ENCODE peak calls at places on chromosomes 7 and 10, in eight cellular contexts. G is ascending aorta, H is psoas muscle, Z is Peyer's patch, A is cardiac fibroblast, S is adrenal gland, O is GM12864, I is left lung. T is an unnamed sample.

GRCh38 chr7:13041368-13041988 is 354.0 kb downstream of the ARL4A start:
- DNase-seq in G (no peak), H (no peak), Z (no peak), A (no peak), S (no peak), O (no peak), I (no peak), T (no peak)

GRCh38 chr10:75294031-75294437 is 58.3 kb upstream of the COMTD1 start:
- DNase-seq in G (no peak), H (no peak), Z (no peak), A (no peak), S (no peak), O (no peak), I (no peak), T (no peak)

GRCh38 chr10:55476129-55476528 is 675.1 kb upstream of the PCDH15 start:
- DNase-seq in G (no peak), H (no peak), Z (no peak), A (no peak), S (no peak), O (no peak), I (no peak), T (no peak)

GRCh38 chr10:124626759-124627380 is 117.3 kb downstream of the FAM53B start:
- DNase-seq in G (no peak), H (no peak), Z (peak), A (no peak), S (no peak), O (no peak), I (peak), T (no peak)

GRCh38 chr7:45978010-45978681 is 57.1 kb upstream of the IGFBP3 start:
- DNase-seq in G (peak), H (no peak), Z (no peak), A (peak), S (peak), O (no peak), I (peak), T (peak)

GRCh38 chr7:5824297-5824610 is 42.8 kb upstream of the RNF216 start:
- DNase-seq in G (no peak), H (no peak), Z (no peak), A (no peak), S (no peak), O (no peak), I (no peak), T (no peak)

GRCh38 chr10:69089638-69090599 is 2.0 kb downstream of the SRGN start:
- DNase-seq in G (peak), H (no peak), Z (peak), A (peak), S (no peak), O (peak), I (peak), T (no peak)

GRCh38 chr10:129863231-129863663 is 100.8 kb downstream of the EBF3 start:
- DNase-seq in G (no peak), H (peak), Z (no peak), A (no peak), S (no peak), O (no peak), I (no peak), T (no peak)

GRCh38 chr7:157616426-157616825 is 279.6 kb downstream of the DNAJB6 start:
- DNase-seq in G (no peak), H (no peak), Z (no peak), A (no peak), S (no peak), O (no peak), I (no peak), T (no peak)

GRCh38 chr7:128940494-128941322 is 3.0 kb downstream of the IRF5 start:
- DNase-seq in G (peak), H (peak), Z (peak), A (no peak), S (no peak), O (peak), I (peak), T (no peak)

GRCh38 chr10:100895896-100896295 is 16.9 kb upstream of the SLF2 start:
- DNase-seq in G (peak), H (no peak), Z (no peak), A (no peak), S (no peak), O (no peak), I (no peak), T (no peak)

GRCh38 chr10:102916173-102916572 is 1.9 kb upstream of the CNNM2 start:
- DNase-seq in G (no peak), H (no peak), Z (no peak), A (no peak), S (peak), O (no peak), I (no peak), T (no peak)

GRCh38 chr10:72027498-72027897 is 60.9 kb downstream of the SPOCK2 start:
- DNase-seq in G (no peak), H (no peak), Z (no peak), A (peak), S (no peak), O (no peak), I (no peak), T (no peak)

GRCh38 chr7:92988051-92988450 is 129.7 kb downstream of the SAMD9 start:
- DNase-seq in G (no peak), H (no peak), Z (no peak), A (peak), S (peak), O (no peak), I (no peak), T (peak)

GRCh38 chr10:22615819-22616499 is 98.4 kb downstream of the PIP4K2A start:
- DNase-seq in G (no peak), H (no peak), Z (peak), A (peak), S (peak), O (no peak), I (peak), T (peak)

GRCh38 chr10:97434055-97434454 is 8.1 kb downstream of the PGAM1 start:
- DNase-seq in G (no peak), H (no peak), Z (no peak), A (no peak), S (no peak), O (no peak), I (no peak), T (no peak)

GRCh38 chr10:23314835-23315239 is 29.8 kb downstream of the C10orf67 start:
- DNase-seq in G (no peak), H (no peak), Z (peak), A (peak), S (peak), O (peak), I (no peak), T (peak)

GRCh38 chr10:79023489-79024162 is 45.1 kb upstream of the ZMIZ1 start:
- DNase-seq in G (peak), H (peak), Z (no peak), A (peak), S (peak), O (no peak), I (no peak), T (no peak)

GRCh38 chr10:75061709-75062108 is 49.7 kb upstream of the SAMD8 start:
- DNase-seq in G (no peak), H (no peak), Z (no peak), A (no peak), S (no peak), O (no peak), I (no peak), T (no peak)

GRCh38 chr7:132072165-132072564 is 504.1 kb downstream of the PLXNA4 start:
- DNase-seq in G (peak), H (no peak), Z (no peak), A (no peak), S (no peak), O (no peak), I (no peak), T (no peak)

GRCh38 chr7:130982160-130982638 is 248.2 kb upstream of the KLF14 start:
- DNase-seq in G (no peak), H (no peak), Z (no peak), A (peak), S (no peak), O (peak), I (no peak), T (no peak)

GRCh38 chr7:120273476-120273975 is 551 bp downstream of the KCND2 start:
- DNase-seq in G (no peak), H (peak), Z (no peak), A (peak), S (no peak), O (peak), I (no peak), T (peak)

GRCh38 chr10:124642076-124642710 is 102.0 kb downstream of the FAM53B start:
- DNase-seq in G (no peak), H (no peak), Z (no peak), A (no peak), S (no peak), O (no peak), I (peak), T (no peak)

GRCh38 chr7:9082203-9082602 is 648.8 kb downstream of the NXPH1 start:
- DNase-seq in G (no peak), H (no peak), Z (no peak), A (no peak), S (no peak), O (no peak), I (no peak), T (no peak)

GRCh38 chr7:12458520-12459131 is 55.0 kb upstream of the VWDE start:
- DNase-seq in G (no peak), H (no peak), Z (no peak), A (peak), S (no peak), O (no peak), I (no peak), T (no peak)

GRCh38 chr7:142954680-142955268 is 7.4 kb downstream of the KEL start:
- DNase-seq in G (no peak), H (no peak), Z (no peak), A (no peak), S (no peak), O (no peak), I (no peak), T (no peak)

GRCh38 chr10:100744980-100745881 is at the start of gene PAX2:
- DNase-seq in G (no peak), H (no peak), Z (no peak), A (no peak), S (peak), O (no peak), I (no peak), T (no peak)

GRCh38 chr7:130875265-130875741 is 141.3 kb upstream of the KLF14 start:
- DNase-seq in G (no peak), H (peak), Z (peak), A (peak), S (peak), O (no peak), I (no peak), T (no peak)

GRCh38 chr10:117342638-117343037 is 32.6 kb downstream of the PDZD8 start:
- DNase-seq in G (no peak), H (no peak), Z (no peak), A (peak), S (no peak), O (no peak), I (no peak), T (no peak)

GRCh38 chr7:139574618-139575337 is 51.3 kb downstream of the CLEC2L start:
- DNase-seq in G (peak), H (peak), Z (no peak), A (no peak), S (no peak), O (no peak), I (no peak), T (no peak)

GRCh38 chr7:21191317-21192073 is 236.4 kb upstream of the SP4 start:
- DNase-seq in G (no peak), H (no peak), Z (no peak), A (no peak), S (no peak), O (no peak), I (no peak), T (peak)

GRCh38 chr10:54124209-54124890 is 676.7 kb downstream of the PCDH15 start:
- DNase-seq in G (no peak), H (no peak), Z (no peak), A (no peak), S (no peak), O (no peak), I (no peak), T (no peak)

GRCh38 chr10:32982293-32982709 is 24.3 kb upstream of the ITGB1 start:
- DNase-seq in G (no peak), H (no peak), Z (no peak), A (peak), S (no peak), O (no peak), I (no peak), T (no peak)

GRCh38 chr7:75038508-75038907 is 35.1 kb downstream of the RCC1L start:
- DNase-seq in G (no peak), H (no peak), Z (no peak), A (no peak), S (no peak), O (no peak), I (no peak), T (no peak)

GRCh38 chr7:136480875-136481274 is 387.6 kb upstream of the CHRM2 start:
- DNase-seq in G (no peak), H (no peak), Z (no peak), A (no peak), S (no peak), O (no peak), I (no peak), T (no peak)

GRCh38 chr10:18230794-18231193 is 90.6 kb downstream of the CACNB2 start:
- DNase-seq in G (no peak), H (no peak), Z (no peak), A (no peak), S (no peak), O (no peak), I (no peak), T (no peak)

GRCh38 chr10:68047554-68048327 is 27.3 kb downstream of the HERC4 start:
- DNase-seq in G (no peak), H (no peak), Z (no peak), A (peak), S (no peak), O (no peak), I (no peak), T (peak)

DNA sequence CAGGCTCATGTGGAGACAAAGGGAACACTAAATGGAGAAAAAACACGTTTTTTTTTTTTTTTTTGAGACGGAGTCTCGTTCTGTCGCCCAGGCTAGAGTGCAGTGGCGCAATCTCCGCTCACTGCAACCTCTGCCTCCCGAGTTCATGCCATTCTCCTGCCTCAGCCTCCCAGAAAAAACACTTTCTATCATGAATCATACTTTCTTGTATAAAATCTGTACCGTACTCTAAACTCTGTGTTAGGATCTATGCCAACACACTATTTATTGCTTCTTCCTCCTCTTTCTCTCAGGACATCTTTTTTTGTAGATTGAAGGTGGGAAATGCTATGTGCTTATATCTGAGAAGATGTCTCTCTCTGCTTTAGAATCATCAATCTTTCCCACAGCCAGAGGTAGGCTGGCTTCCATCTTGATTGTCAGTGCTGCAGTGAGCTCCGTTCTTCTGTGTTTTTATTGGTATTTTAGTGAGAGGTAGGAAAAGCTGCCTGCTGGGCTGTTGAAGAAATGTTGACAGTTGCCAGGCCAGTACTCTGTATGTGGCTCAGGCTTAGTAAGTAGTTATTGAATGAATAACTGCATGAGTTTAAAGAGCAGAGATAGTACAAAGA is 101.1 kb downstream of the GPR85 start:
- DNase-seq in G (no peak), H (no peak), Z (no peak), A (peak), S (no peak), O (no peak), I (no peak), T (no peak)
- H3K4me3 ChIP-seq in G (no peak), H (no peak), Z (no peak), A (peak), S (no peak), O (no peak), I (no peak), T (no peak)

GRCh38 chr10:19812976-19813375 is 3.3 kb upstream of the PLXDC2 start:
- DNase-seq in G (no peak), H (no peak), Z (no peak), A (no peak), S (no peak), O (no peak), I (no peak), T (no peak)

GRCh38 chr10:19815036-19815435 is 1.2 kb upstream of the PLXDC2 start:
- DNase-seq in G (no peak), H (no peak), Z (no peak), A (no peak), S (no peak), O (no peak), I (no peak), T (no peak)

GRCh38 chr10:19815478-19816419 is 483 bp upstream of the PLXDC2 start:
- DNase-seq in G (peak), H (peak), Z (peak), A (peak), S (peak), O (no peak), I (peak), T (no peak)

GRCh38 chr10:19809481-19809880 is 6.8 kb upstream of the PLXDC2 start:
- DNase-seq in G (no peak), H (no peak), Z (no peak), A (no peak), S (no peak), O (no peak), I (no peak), T (no peak)

GRCh38 chr10:19811517-19811916 is 4.7 kb upstream of the PLXDC2 start:
- DNase-seq in G (peak), H (no peak), Z (no peak), A (peak), S (peak), O (no peak), I (no peak), T (no peak)
- TF ChIP-seq CTCF in G (peak), H (peak), Z (no peak), A (peak), S (peak), O (no peak), I (peak), T (peak)

DNA sequence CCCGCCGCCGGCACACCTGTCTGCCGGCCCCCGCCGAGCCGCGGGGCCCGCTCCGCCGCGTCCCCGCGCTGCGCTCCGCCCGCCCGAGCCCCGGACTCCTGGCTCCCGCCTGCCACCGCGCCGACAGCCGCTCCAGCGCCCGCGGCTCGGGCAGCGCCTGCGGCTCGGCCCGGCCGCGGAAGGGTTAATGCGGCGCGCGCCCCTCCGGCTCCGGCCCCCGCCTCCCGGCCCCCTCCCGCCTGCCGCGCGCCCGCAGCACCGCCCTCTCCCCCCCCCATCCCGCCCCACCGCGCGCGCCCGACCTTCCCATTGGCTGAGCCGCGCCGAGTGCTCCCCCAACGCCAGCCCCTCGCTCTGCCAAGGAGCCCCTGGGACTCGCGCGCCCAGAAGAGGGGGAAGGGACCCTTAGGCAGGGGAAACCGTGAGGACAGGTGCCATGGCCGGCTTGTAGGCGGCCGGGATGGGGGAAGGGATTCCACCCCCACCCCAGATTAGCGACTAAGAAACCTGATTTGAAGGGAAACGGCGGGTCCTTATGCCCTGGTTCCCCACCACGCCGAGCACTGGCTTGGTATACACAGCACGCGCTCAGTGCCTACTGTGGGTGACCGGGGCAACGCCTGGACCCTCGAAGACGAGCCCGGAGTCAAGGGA is at the start of gene KCNH2:
- DNase-seq in G (no peak), H (no peak), Z (peak), A (no peak), S (no peak), O (no peak), I (no peak), T (no peak)
- H3K4me3 ChIP-seq in G (peak), H (peak), Z (peak), A (no peak), S (no peak), O (no peak), I (no peak), T (peak)

DNA sequence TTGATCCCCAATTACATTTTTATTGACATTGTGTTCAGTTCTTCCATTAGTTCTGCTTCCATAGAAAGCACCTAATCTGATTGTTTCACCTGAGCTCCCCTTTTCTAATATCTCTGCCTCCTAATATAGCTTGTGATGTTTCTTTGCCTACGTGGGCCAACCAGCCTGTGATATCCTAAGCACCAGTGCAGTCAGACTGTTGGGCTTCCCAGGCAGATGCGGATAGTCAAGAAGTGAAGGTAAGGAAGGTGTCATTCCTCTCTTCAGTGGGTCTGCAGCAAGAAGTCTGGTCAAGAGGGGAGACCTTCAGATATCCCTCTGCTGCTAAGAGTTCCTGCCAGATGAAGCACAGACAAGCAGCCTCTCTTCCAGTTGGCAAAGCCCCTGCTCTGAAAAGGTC is 16.2 kb upstream of the DGKI start:
- DNase-seq in G (no peak), H (no peak), Z (no peak), A (no peak), S (no peak), O (no peak), I (no peak), T (no peak)
- TF ChIP-seq CTCF in G (no peak), H (no peak), Z (no peak), A (no peak), S (no peak), O (no peak), I (no peak), T (no peak)

GRCh38 chr7:138129551-138130165 is 53.4 kb downstream of the AKR1D1 start:
- DNase-seq in G (no peak), H (no peak), Z (no peak), A (no peak), S (no peak), O (no peak), I (no peak), T (no peak)
- H3K4me3 ChIP-seq in G (no peak), H (no peak), Z (no peak), A (no peak), S (no peak), O (no peak), I (no peak), T (no peak)

GRCh38 chr7:100015232-100016208 is at the start of gene ZKSCAN1:
- DNase-seq in G (peak), H (peak), Z (peak), A (peak), S (peak), O (peak), I (peak), T (peak)

GRCh38 chr7:100017875-100018274 is 2.5 kb downstream of the ZKSCAN1 start:
- DNase-seq in G (no peak), H (no peak), Z (no peak), A (no peak), S (no peak), O (no peak), I (no peak), T (no peak)

GRCh38 chr7:100013328-100013676 is 2.1 kb upstream of the ZKSCAN1 start:
- DNase-seq in G (no peak), H (no peak), Z (no peak), A (no peak), S (no peak), O (no peak), I (no peak), T (no peak)

GRCh38 chr7:100017300-100017699 is 1.9 kb downstream of the ZKSCAN1 start:
- DNase-seq in G (no peak), H (no peak), Z (no peak), A (no peak), S (no peak), O (no peak), I (no peak), T (peak)

GRCh38 chr7:100016209-100016901 is 959 bp downstream of the ZKSCAN1 start:
- DNase-seq in G (no peak), H (no peak), Z (no peak), A (peak), S (no peak), O (no peak), I (no peak), T (no peak)
- TF ChIP-seq CTCF in G (no peak), H (no peak), Z (no peak), A (no peak), S (no peak), O (no peak), I (no peak), T (no peak)

T was measured in LNCaP clone FGC.